ENCODE peak calls at places on chromosome 5, in five cellular contexts. A, D, C, J and F are unnamed samples.

GRCh38 chr5:73443725-73444498 is 4.7 kb downstream of the FOXD1 start:
- DNase-seq in A (no peak), D (no peak), C (no peak), J (no peak), F (no peak)

GRCh38 chr5:42854795-42855194 is 43.1 kb upstream of the SELENOP start:
- DNase-seq in A (no peak), D (no peak), C (no peak), J (no peak), F (no peak)

GRCh38 chr5:134530375-134531077 is 5.1 kb downstream of the JADE2 start:
- DNase-seq in A (no peak), D (no peak), C (no peak), J (no peak), F (no peak)

GRCh38 chr5:76960004-76960625 is 7.3 kb downstream of the CRHBP start:
- DNase-seq in A (no peak), D (no peak), C (no peak), J (no peak), F (no peak)

GRCh38 chr5:153365547-153365946 is 124.9 kb upstream of the GRIA1 start:
- DNase-seq in A (no peak), D (no peak), C (no peak), J (no peak), F (no peak)

GRCh38 chr5:145509336-145510150 is 325.6 kb downstream of the PRELID2 start:
- DNase-seq in A (no peak), D (no peak), C (no peak), J (no peak), F (no peak)

GRCh38 chr5:77771452-77771851 is 4.7 kb downstream of the TBCA start:
- DNase-seq in A (no peak), D (no peak), C (no peak), J (no peak), F (no peak)

GRCh38 chr5:129506092-129506491 is 46.0 kb downstream of the ADAMTS19 start:
- DNase-seq in A (no peak), D (no peak), C (no peak), J (no peak), F (no peak)

GRCh38 chr5:149429839-149430721 is 51.0 kb upstream of the IL17B start:
- DNase-seq in A (no peak), D (peak), C (no peak), J (no peak), F (no peak)

GRCh38 chr5:132837868-132838267 is 7.4 kb upstream of the SHROOM1 start:
- DNase-seq in A (no peak), D (no peak), C (no peak), J (no peak), F (no peak)

GRCh38 chr5:54388811-54389210 is 66.7 kb upstream of the HSPB3 start:
- DNase-seq in A (no peak), D (no peak), C (no peak), J (no peak), F (no peak)

GRCh38 chr5:156529902-156530301 is 202.9 kb downstream of the SGCD start:
- DNase-seq in A (no peak), D (no peak), C (no peak), J (no peak), F (no peak)

GRCh38 chr5:160649304-160649703 is 202.7 kb downstream of the ATP10B start:
- DNase-seq in A (no peak), D (peak), C (no peak), J (no peak), F (no peak)